ENCODE peak calls at places on chromosomes 6 and 20, in nine cellular contexts. F, N, C, R, U, B, T, M and P are unnamed samples.

GRCh38 chr6:148591656-148592055 is 155.2 kb upstream of the UST start:
- DNase-seq in U (no peak), T (no peak), R (no peak), F (no peak), N (no peak), M (no peak), C (no peak), B (no peak), P (no peak)

GRCh38 chr6:43972915-43973304 is 154.3 kb downstream of the MRPL14 start:
- DNase-seq in F (peak; percentile 5), R (no peak), U (peak; percentile 0), M (no peak), C (no peak), N (peak; percentile 94), B (peak; percentile 90), T (peak; percentile 58), P (no peak)

GRCh38 chr6:16205377-16206144 is 32.8 kb upstream of the GMPR start:
- DNase-seq in U (no peak), B (no peak), T (no peak), R (no peak), F (no peak), C (peak; percentile 74), M (no peak), N (no peak), P (peak; percentile 74)

GRCh38 chr6:146905313-146905712 is 298.9 kb upstream of the STXBP5 start:
- DNase-seq in B (no peak), C (no peak), M (no peak), U (no peak), F (no peak), T (no peak), N (no peak), R (no peak), P (peak; percentile 31)

GRCh38 chr6:75460636-75461035 is 33.0 kb downstream of the FILIP1 start:
- DNase-seq in F (no peak), N (no peak), U (no peak), R (no peak), B (no peak), T (no peak), C (no peak), M (no peak), P (no peak)

GRCh38 chr6:37785002-37785687 is 34.4 kb upstream of the ZFAND3 start:
- DNase-seq in C (no peak), B (no peak), N (no peak), T (no peak), R (no peak), M (no peak), U (no peak), F (no peak), P (no peak)

GRCh38 chr20:60137657-60138245 is 179.5 kb downstream of the CDH26 start:
- DNase-seq in B (no peak), C (no peak), R (peak; percentile 6), M (peak; percentile 21), N (no peak), U (no peak), T (peak; percentile 21), F (peak; percentile 48), P (peak; percentile 71)

GRCh38 chr6:136669299-136669699 is 119.1 kb upstream of the MAP7 start:
- DNase-seq in U (no peak), R (no peak), T (no peak), N (no peak), C (no peak), M (no peak), F (no peak), B (no peak), P (no peak)

GRCh38 chr6:42140756-42141602 is 1.4 kb downstream of the C6orf132 start:
- DNase-seq in F (no peak), B (peak; percentile 73), R (no peak), U (no peak), N (no peak), C (no peak), M (no peak), T (no peak), P (no peak)

GRCh38 chr6:2839982-2840793 is 1.5 kb downstream of the SERPINB1 start:
- DNase-seq in M (no peak), C (no peak), U (no peak), B (no peak), N (no peak), F (no peak), T (no peak), R (no peak), P (no peak)

GRCh38 chr6:17601389-17601703 is 1.2 kb downstream of the FAM8A1 start:
- DNase-seq in F (no peak), C (no peak), T (no peak), B (no peak), N (no peak), R (no peak), U (no peak), M (no peak), P (peak; percentile 33)

GRCh38 chr20:58868795-58869194 is 16.3 kb downstream of the GNAS start:
- DNase-seq in N (peak; percentile 47), B (no peak), F (peak; percentile 70), M (no peak), C (no peak), T (no peak), R (no peak), U (no peak), P (peak; percentile 86)